ENCODE peak calls at places on chromosomes 5 and 9, in seven cellular contexts. U is uterus, E is iPS DF 19.7, W is skeletal muscle cell, Y is activated gamma-delta T cell treated with Interleukin-2 at 50 U/mL for 16 hours, S is memory B cell, M is PC-9. Q is an unnamed sample.

GRCh38 chr9:89312154-89312616 is 1.2 kb downstream of the CKS2 start:
- DNase-seq in U (no peak), E (no peak), W (no peak), Y (no peak), S (no peak), M (peak), Q (no peak)

GRCh38 chr5:180832638-180833068 is 28.4 kb downstream of the ZFP62 start:
- DNase-seq in U (no peak), E (no peak), W (no peak), Y (peak), S (peak), M (no peak), Q (no peak)

GRCh38 chr9:744790-745456 is 96.6 kb upstream of the DMRT1 start:
- DNase-seq in U (peak), E (no peak), W (peak), Y (no peak), S (no peak), M (no peak), Q (no peak)

GRCh38 chr9:134208981-134209725 is 44.8 kb upstream of the RNU6ATAC start:
- DNase-seq in U (peak), E (no peak), W (no peak), Y (no peak), S (no peak), M (no peak), Q (no peak)

GRCh38 chr9:107280543-107280942 is 2.5 kb upstream of the RAD23B start:
- DNase-seq in U (no peak), E (no peak), W (peak), Y (no peak), S (no peak), M (peak), Q (no peak)

GRCh38 chr9:100222674-100223073 is 123.6 kb downstream of the INVS start:
- DNase-seq in U (no peak), E (no peak), W (peak), Y (no peak), S (no peak), M (no peak), Q (peak)

GRCh38 chr5:138536665-138537315 is 6.2 kb downstream of the ETF1 start:
- DNase-seq in U (no peak), E (no peak), W (no peak), Y (no peak), S (no peak), M (no peak), Q (peak)

GRCh38 chr9:757246-757881 is 84.1 kb upstream of the DMRT1 start:
- DNase-seq in U (peak), E (peak), W (no peak), Y (no peak), S (no peak), M (no peak), Q (peak)

GRCh38 chr9:74765572-74765971 is 122.1 kb downstream of the TRPM6 start:
- DNase-seq in U (no peak), E (no peak), W (no peak), Y (no peak), S (no peak), M (no peak), Q (no peak)

GRCh38 chr5:174793684-174794328 is 69.4 kb downstream of the MSX2 start:
- DNase-seq in U (peak), E (no peak), W (no peak), Y (peak), S (no peak), M (peak), Q (peak)

GRCh38 chr9:114001410-114001685 is 76.8 kb downstream of the AMBP start:
- DNase-seq in U (no peak), E (no peak), W (no peak), Y (no peak), S (no peak), M (no peak), Q (no peak)

GRCh38 chr5:175059687-175060194 is 335.4 kb downstream of the MSX2 start:
- DNase-seq in U (no peak), E (peak), W (no peak), Y (no peak), S (no peak), M (no peak), Q (no peak)

GRCh38 chr5:113505181-113505580 is 8.3 kb upstream of the YTHDC2 start:
- DNase-seq in U (no peak), E (no peak), W (no peak), Y (no peak), S (no peak), M (no peak), Q (no peak)

GRCh38 chr5:123035950-123036390 is 555 bp downstream of the PPIC start:
- DNase-seq in U (peak), E (no peak), W (no peak), Y (no peak), S (peak), M (peak), Q (peak)

GRCh38 chr9:78714591-78714990 is 417.7 kb downstream of the PSAT1 start:
- DNase-seq in U (no peak), E (no peak), W (no peak), Y (no peak), S (no peak), M (no peak), Q (no peak)

GRCh38 chr9:87099383-87099782 is 152.1 kb upstream of the GAS1 start:
- DNase-seq in U (no peak), E (no peak), W (no peak), Y (no peak), S (no peak), M (no peak), Q (no peak)

GRCh38 chr5:139637438-139638089 is 10.6 kb upstream of the CXXC5 start:
- DNase-seq in U (peak), E (no peak), W (no peak), Y (peak), S (peak), M (peak), Q (peak)

GRCh38 chr9:136282272-136282861 is 21.5 kb downstream of the CCDC187 start:
- DNase-seq in U (no peak), E (no peak), W (no peak), Y (no peak), S (no peak), M (peak), Q (no peak)

GRCh38 chr5:134552301-134552700 is 26.8 kb downstream of the JADE2 start:
- DNase-seq in U (peak), E (no peak), W (peak), Y (no peak), S (no peak), M (peak), Q (no peak)

GRCh38 chr5:4862500-4862899 is 277.6 kb upstream of the ADAMTS16 start:
- DNase-seq in U (no peak), E (peak), W (peak), Y (no peak), S (no peak), M (no peak), Q (no peak)